ENCODE peak calls at places on chromosomes 13 and 19, in ten cellular contexts. J, X, M, T, O, A, L, D, F and E are unnamed samples.

GRCh38 chr13:75550159-75550567 is 572 bp downstream of the UCHL3 start:
- DNase-seq in J (no peak), X (peak), M (peak), T (peak), O (peak), A (peak), L (no peak), D (no peak), F (no peak), E (peak)

GRCh38 chr13:46903748-46904147 is 6.9 kb upstream of the HTR2A start:
- DNase-seq in J (no peak), X (peak), M (no peak), T (no peak), O (no peak), A (peak), L (no peak), D (no peak), F (no peak), E (peak)

GRCh38 chr13:91406619-91407018 is 8.2 kb downstream of the GPC5 start:
- DNase-seq in J (peak), X (peak), M (peak), T (no peak), O (peak), A (peak), L (no peak), D (no peak), F (no peak), E (peak)

GRCh38 chr19:6809262-6809661 is 36.8 kb downstream of the VAV1 start:
- DNase-seq in J (no peak), X (no peak), M (no peak), T (no peak), O (no peak), A (no peak), L (no peak), D (no peak), F (no peak), E (no peak)

GRCh38 chr13:84126671-84127171 is 244.4 kb upstream of the SLITRK1 start:
- DNase-seq in J (no peak), X (peak), M (peak), T (no peak), O (no peak), A (peak), L (no peak), D (no peak), F (no peak), E (no peak)

GRCh38 chr13:43769552-43769951 is 17.2 kb downstream of the ENOX1 start:
- DNase-seq in J (no peak), X (no peak), M (peak), T (no peak), O (no peak), A (no peak), L (no peak), D (no peak), F (no peak), E (no peak)

GRCh38 chr19:39917561-39918182 is 16.8 kb downstream of the FCGBP start:
- DNase-seq in J (no peak), X (no peak), M (no peak), T (no peak), O (no peak), A (no peak), L (no peak), D (no peak), F (no peak), E (no peak)

GRCh38 chr19:19743176-19743575 is 10.3 kb upstream of the ZNF14 start:
- DNase-seq in J (no peak), X (no peak), M (no peak), T (no peak), O (no peak), A (no peak), L (no peak), D (no peak), F (no peak), E (no peak)

GRCh38 chr19:11378319-11379189 is 4.1 kb downstream of the SWSAP1 start:
- DNase-seq in J (no peak), X (peak), M (peak), T (no peak), O (peak), A (peak), L (no peak), D (no peak), F (no peak), E (peak)

GRCh38 chr13:93344048-93344447 is 117.4 kb downstream of the GPC6 start:
- DNase-seq in J (no peak), X (no peak), M (peak), T (no peak), O (no peak), A (no peak), L (no peak), D (peak), F (no peak), E (no peak)

GRCh38 chr13:97307882-97308624 is 85.9 kb downstream of the MBNL2 start:
- DNase-seq in J (no peak), X (peak), M (no peak), T (peak), O (peak), A (peak), L (peak), D (no peak), F (no peak), E (peak)

GRCh38 chr19:32355309-32355708 is 9.9 kb downstream of the ZNF507 start:
- DNase-seq in J (no peak), X (no peak), M (no peak), T (no peak), O (no peak), A (no peak), L (no peak), D (no peak), F (no peak), E (no peak)